ENCODE peak calls at places on chromosomes 12 and 14, in eight cellular contexts. One of them, this sample, is unnamed.

GRCh38 chr12:51636581-51636980 is 45.5 kb downstream of the SCN8A start:
- DNase-seq in GM23248: peak; percentile 70
- DNase-seq in A549: no peak
- DNase-seq in sigmoid colon: no peak
- DNase-seq in GM12865: no peak
- DNase-seq in cardiac muscle cell: peak; percentile 6
- DNase-seq in fibroblast of villous mesenchyme: no peak
- DNase-seq in skeletal muscle cell: no peak
- DNase-seq in this sample: no peak

GRCh38 chr14:26163761-26164160 is 434.1 kb downstream of the NOVA1 start:
- DNase-seq in GM23248: peak; percentile 67
- DNase-seq in A549: no peak
- DNase-seq in sigmoid colon: no peak
- DNase-seq in GM12865: no peak
- DNase-seq in cardiac muscle cell: peak; percentile 66
- DNase-seq in fibroblast of villous mesenchyme: peak; percentile 28
- DNase-seq in skeletal muscle cell: peak; percentile 14
- DNase-seq in this sample: no peak

GRCh38 chr12:28024231-28024995 is 51.9 kb upstream of the PTHLH start:
- DNase-seq in GM23248: peak; percentile 93
- DNase-seq in A549: no peak
- DNase-seq in sigmoid colon: no peak
- DNase-seq in GM12865: no peak
- DNase-seq in cardiac muscle cell: peak; percentile 65
- DNase-seq in fibroblast of villous mesenchyme: peak; percentile 13
- DNase-seq in skeletal muscle cell: peak; percentile 68
- DNase-seq in this sample: peak; percentile 36

GRCh38 chr12:44021471-44021971 is 185.6 kb downstream of the TMEM117 start:
- DNase-seq in GM23248: no peak
- DNase-seq in A549: no peak
- DNase-seq in sigmoid colon: no peak
- DNase-seq in GM12865: peak; percentile 56
- DNase-seq in cardiac muscle cell: peak; percentile 2
- DNase-seq in fibroblast of villous mesenchyme: no peak
- DNase-seq in skeletal muscle cell: no peak
- DNase-seq in this sample: no peak

GRCh38 chr12:50355365-50355764 is 41.0 kb downstream of the FAM186A start:
- DNase-seq in GM23248: no peak
- DNase-seq in A549: no peak
- DNase-seq in sigmoid colon: no peak
- DNase-seq in GM12865: no peak
- DNase-seq in cardiac muscle cell: no peak
- DNase-seq in fibroblast of villous mesenchyme: no peak
- DNase-seq in skeletal muscle cell: no peak
- DNase-seq in this sample: no peak

GRCh38 chr12:110776410-110776809 is 33.7 kb upstream of the PPP1CC start:
- DNase-seq in GM23248: no peak
- DNase-seq in A549: no peak
- DNase-seq in sigmoid colon: no peak
- DNase-seq in GM12865: peak; percentile 96
- DNase-seq in cardiac muscle cell: no peak
- DNase-seq in fibroblast of villous mesenchyme: no peak
- DNase-seq in skeletal muscle cell: no peak
- DNase-seq in this sample: no peak

GRCh38 chr12:52023976-52024688 is 17.4 kb downstream of the TAMALIN start:
- DNase-seq in GM23248: no peak
- DNase-seq in A549: no peak
- DNase-seq in sigmoid colon: no peak
- DNase-seq in GM12865: no peak
- DNase-seq in cardiac muscle cell: no peak
- DNase-seq in fibroblast of villous mesenchyme: no peak
- DNase-seq in skeletal muscle cell: no peak
- DNase-seq in this sample: no peak

GRCh38 chr14:58549358-58549757 is 88.4 kb upstream of the DACT1 start:
- DNase-seq in GM23248: no peak
- DNase-seq in A549: no peak
- DNase-seq in sigmoid colon: no peak
- DNase-seq in GM12865: no peak
- DNase-seq in cardiac muscle cell: no peak
- DNase-seq in fibroblast of villous mesenchyme: no peak
- DNase-seq in skeletal muscle cell: no peak
- DNase-seq in this sample: no peak

GRCh38 chr14:62736426-62737043 is 308.7 kb downstream of the KCNH5 start:
- DNase-seq in GM23248: no peak
- DNase-seq in A549: no peak
- DNase-seq in sigmoid colon: no peak
- DNase-seq in GM12865: no peak
- DNase-seq in cardiac muscle cell: no peak
- DNase-seq in fibroblast of villous mesenchyme: peak; percentile 7
- DNase-seq in skeletal muscle cell: no peak
- DNase-seq in this sample: no peak

GRCh38 chr12:113997365-113997764 is 31.2 kb upstream of the RBM19 start:
- DNase-seq in GM23248: no peak
- DNase-seq in A549: no peak
- DNase-seq in sigmoid colon: no peak
- DNase-seq in GM12865: peak; percentile 35
- DNase-seq in cardiac muscle cell: no peak
- DNase-seq in fibroblast of villous mesenchyme: no peak
- DNase-seq in skeletal muscle cell: no peak
- DNase-seq in this sample: no peak

GRCh38 chr12:43148711-43149110 is 403.3 kb downstream of the ADAMTS20 start:
- DNase-seq in GM23248: peak; percentile 22
- DNase-seq in A549: no peak
- DNase-seq in sigmoid colon: no peak
- DNase-seq in GM12865: no peak
- DNase-seq in cardiac muscle cell: peak; percentile 30
- DNase-seq in fibroblast of villous mesenchyme: no peak
- DNase-seq in skeletal muscle cell: no peak
- DNase-seq in this sample: no peak

GRCh38 chr14:95474941-95475340 is 41.5 kb downstream of the SYNE3 start:
- DNase-seq in GM23248: no peak
- DNase-seq in A549: no peak
- DNase-seq in sigmoid colon: no peak
- DNase-seq in GM12865: no peak
- DNase-seq in cardiac muscle cell: no peak
- DNase-seq in fibroblast of villous mesenchyme: no peak
- DNase-seq in skeletal muscle cell: no peak
- DNase-seq in this sample: no peak

GRCh38 chr12:64098709-64099354 is 123.3 kb downstream of the KICS2 start:
- DNase-seq in GM23248: peak; percentile 48
- DNase-seq in A549: no peak
- DNase-seq in sigmoid colon: peak; percentile 75
- DNase-seq in GM12865: no peak
- DNase-seq in cardiac muscle cell: peak; percentile 85
- DNase-seq in fibroblast of villous mesenchyme: no peak
- DNase-seq in skeletal muscle cell: peak; percentile 78
- DNase-seq in this sample: no peak

GRCh38 chr14:74414380-74414779 is 11.6 kb downstream of the SYNDIG1L start:
- DNase-seq in GM23248: no peak
- DNase-seq in A549: no peak
- DNase-seq in sigmoid colon: no peak
- DNase-seq in GM12865: no peak
- DNase-seq in cardiac muscle cell: no peak
- DNase-seq in fibroblast of villous mesenchyme: no peak
- DNase-seq in skeletal muscle cell: no peak
- DNase-seq in this sample: no peak

GRCh38 chr12:74782086-74782485 is 244.5 kb downstream of the ATXN7L3B start:
- DNase-seq in GM23248: no peak
- DNase-seq in A549: no peak
- DNase-seq in sigmoid colon: no peak
- DNase-seq in GM12865: no peak
- DNase-seq in cardiac muscle cell: no peak
- DNase-seq in fibroblast of villous mesenchyme: no peak
- DNase-seq in skeletal muscle cell: no peak
- DNase-seq in this sample: no peak

GRCh38 chr14:52950410-52950897 is 396 bp downstream of the FERMT2 start:
- DNase-seq in GM23248: peak; percentile 77
- DNase-seq in A549: peak; percentile 48
- DNase-seq in sigmoid colon: peak; percentile 88
- DNase-seq in GM12865: peak; percentile 23
- DNase-seq in cardiac muscle cell: peak; percentile 50
- DNase-seq in fibroblast of villous mesenchyme: peak; percentile 44
- DNase-seq in skeletal muscle cell: no peak
- DNase-seq in this sample: no peak

GRCh38 chr12:6330999-6331714 is 10.7 kb downstream of the TNFRSF1A start:
- DNase-seq in GM23248: no peak
- DNase-seq in A549: no peak
- DNase-seq in sigmoid colon: no peak
- DNase-seq in GM12865: no peak
- DNase-seq in cardiac muscle cell: no peak
- DNase-seq in fibroblast of villous mesenchyme: no peak
- DNase-seq in skeletal muscle cell: no peak
- DNase-seq in this sample: no peak

GRCh38 chr14:93970967-93971634 is 5.3 kb downstream of the ASB2 start:
- DNase-seq in GM23248: peak; percentile 43
- DNase-seq in A549: no peak
- DNase-seq in sigmoid colon: no peak
- DNase-seq in GM12865: peak; percentile 88
- DNase-seq in cardiac muscle cell: no peak
- DNase-seq in fibroblast of villous mesenchyme: peak; percentile 13
- DNase-seq in skeletal muscle cell: no peak
- DNase-seq in this sample: no peak

GRCh38 chr12:82527165-82527780 is 159.4 kb upstream of the TMTC2 start:
- DNase-seq in GM23248: peak; percentile 78
- DNase-seq in A549: peak; percentile 28
- DNase-seq in sigmoid colon: no peak
- DNase-seq in GM12865: peak; percentile 81
- DNase-seq in cardiac muscle cell: peak; percentile 83
- DNase-seq in fibroblast of villous mesenchyme: peak; percentile 59
- DNase-seq in skeletal muscle cell: peak; percentile 15
- DNase-seq in this sample: peak; percentile 37

GRCh38 chr12:57735198-57735855 is 3.2 kb downstream of the AGAP2 start:
- DNase-seq in GM23248: peak; percentile 44
- DNase-seq in A549: no peak
- DNase-seq in sigmoid colon: no peak
- DNase-seq in GM12865: no peak
- DNase-seq in cardiac muscle cell: no peak
- DNase-seq in fibroblast of villous mesenchyme: no peak
- DNase-seq in skeletal muscle cell: no peak
- DNase-seq in this sample: no peak
- H3K4me3 ChIP-seq in GM23248: peak overlapping the region; percentile 55
- H3K4me3 ChIP-seq in A549: peak overlapping the region; percentile 60
- H3K4me3 ChIP-seq in sigmoid colon: no peak overlapping the region
- H3K4me3 ChIP-seq in GM12865: no peak overlapping the region
- H3K4me3 ChIP-seq in cardiac muscle cell: no peak overlapping the region
- H3K4me3 ChIP-seq in fibroblast of villous mesenchyme: no peak overlapping the region
- H3K4me3 ChIP-seq in skeletal muscle cell: peak overlapping the region; percentile 37
- H3K4me3 ChIP-seq in this sample: peak overlapping the region; percentile 35

DNA sequence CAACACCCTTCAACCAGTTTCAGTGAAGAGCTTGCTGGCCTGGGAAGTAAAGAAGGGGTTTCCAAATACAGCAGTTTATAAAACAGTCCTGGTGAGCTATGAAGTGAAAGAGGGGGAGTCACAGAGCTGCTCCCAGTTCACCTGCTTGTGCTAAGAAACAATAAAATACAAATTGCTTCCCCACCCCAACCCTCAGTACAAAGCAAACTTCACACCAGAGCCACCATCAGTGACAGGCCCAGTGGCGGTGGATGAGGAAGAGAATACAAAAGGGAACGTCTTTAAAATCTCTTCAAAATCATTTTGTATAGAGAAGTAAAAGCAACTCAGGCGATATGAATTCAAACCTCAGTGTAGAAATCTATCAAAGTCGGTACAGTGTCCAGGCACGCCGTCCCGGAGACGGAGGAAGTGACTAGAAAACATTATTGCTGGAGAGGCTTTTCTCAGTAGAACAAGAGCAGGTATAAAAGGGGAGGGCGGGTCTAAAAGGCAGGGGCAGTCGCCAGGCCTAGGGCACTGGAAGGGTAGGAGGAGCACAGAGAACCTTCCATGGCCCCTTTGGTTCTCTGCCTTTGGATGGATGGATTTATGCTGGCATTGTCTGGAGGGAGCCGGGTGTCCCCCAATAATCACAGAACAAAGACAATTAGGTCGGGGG is 10.5 kb upstream of the RPLP0 start:
- DNase-seq in GM23248: no peak
- DNase-seq in A549: no peak
- DNase-seq in sigmoid colon: no peak
- DNase-seq in GM12865: no peak
- DNase-seq in cardiac muscle cell: no peak
- DNase-seq in fibroblast of villous mesenchyme: no peak
- DNase-seq in skeletal muscle cell: no peak
- DNase-seq in this sample: no peak
- H3K4me3 ChIP-seq in GM23248: no peak overlapping the region
- H3K4me3 ChIP-seq in A549: no peak overlapping the region
- H3K4me3 ChIP-seq in sigmoid colon: no peak overlapping the region
- H3K4me3 ChIP-seq in GM12865: no peak overlapping the region
- H3K4me3 ChIP-seq in cardiac muscle cell: no peak overlapping the region
- H3K4me3 ChIP-seq in fibroblast of villous mesenchyme: no peak overlapping the region
- H3K4me3 ChIP-seq in skeletal muscle cell: no peak overlapping the region
- H3K4me3 ChIP-seq in this sample: no peak overlapping the region

DNA sequence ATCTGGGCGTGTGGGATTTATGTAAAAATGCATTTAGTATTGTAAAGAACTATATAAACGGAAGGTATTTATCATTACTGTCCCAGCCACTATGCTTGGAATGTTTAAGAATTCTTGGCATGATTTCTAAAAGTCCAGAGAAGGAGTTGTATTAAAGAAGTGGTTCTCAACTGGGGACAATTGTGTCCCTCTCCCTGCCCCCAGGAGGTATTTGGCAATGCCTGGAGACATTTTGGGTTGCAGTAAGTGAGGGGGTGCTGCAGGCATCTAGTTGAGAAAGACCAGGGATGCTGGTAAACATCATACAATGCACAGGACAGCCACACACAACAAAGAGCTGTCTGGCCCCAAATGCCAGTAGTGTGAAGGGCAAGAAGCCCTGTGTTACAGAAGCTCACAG is 7.2 kb downstream of the SLC38A1 start:
- DNase-seq in GM23248: peak; percentile 2
- DNase-seq in A549: no peak
- DNase-seq in sigmoid colon: no peak
- DNase-seq in GM12865: no peak
- DNase-seq in cardiac muscle cell: no peak
- DNase-seq in fibroblast of villous mesenchyme: no peak
- DNase-seq in skeletal muscle cell: no peak
- DNase-seq in this sample: no peak
- H3K4me3 ChIP-seq in GM23248: no peak overlapping the region
- H3K4me3 ChIP-seq in A549: no peak overlapping the region
- H3K4me3 ChIP-seq in sigmoid colon: no peak overlapping the region
- H3K4me3 ChIP-seq in GM12865: no peak overlapping the region
- H3K4me3 ChIP-seq in cardiac muscle cell: no peak overlapping the region
- H3K4me3 ChIP-seq in fibroblast of villous mesenchyme: no peak overlapping the region
- H3K4me3 ChIP-seq in skeletal muscle cell: no peak overlapping the region
- H3K4me3 ChIP-seq in this sample: no peak overlapping the region

DNA sequence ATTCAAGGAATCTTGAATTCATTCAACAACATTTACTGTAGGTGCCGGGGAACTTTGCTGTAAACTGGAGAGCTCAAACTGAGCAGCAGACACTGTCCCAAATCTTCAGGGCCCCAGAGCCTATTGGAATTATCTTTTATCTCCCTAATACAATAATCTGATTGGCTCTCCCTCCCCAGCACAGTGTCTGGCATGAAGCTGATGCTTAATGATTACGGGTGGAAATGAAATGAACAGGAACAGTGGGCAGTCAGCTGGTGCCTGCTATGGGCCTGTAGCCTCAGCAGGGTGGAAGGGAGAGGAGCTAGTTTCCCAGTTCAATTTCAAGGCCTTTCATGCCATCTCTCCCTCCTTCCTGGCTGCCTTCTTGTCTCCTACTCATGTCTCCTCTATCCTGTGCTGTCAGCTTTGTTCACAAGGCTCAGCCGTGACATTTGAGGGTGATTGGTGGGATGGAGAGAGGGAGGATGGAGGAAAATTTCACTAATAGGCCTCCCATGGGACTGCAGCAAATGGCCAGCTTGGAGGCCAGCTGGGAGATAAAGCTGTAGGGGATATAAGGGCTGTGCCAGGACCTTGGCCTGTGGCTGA is 4.3 kb upstream of the RAPGEF3 start:
- DNase-seq in GM23248: no peak
- DNase-seq in A549: no peak
- DNase-seq in sigmoid colon: no peak
- DNase-seq in GM12865: no peak
- DNase-seq in cardiac muscle cell: no peak
- DNase-seq in fibroblast of villous mesenchyme: no peak
- DNase-seq in skeletal muscle cell: no peak
- DNase-seq in this sample: no peak
- H3K4me3 ChIP-seq in GM23248: no peak overlapping the region
- H3K4me3 ChIP-seq in A549: no peak overlapping the region
- H3K4me3 ChIP-seq in sigmoid colon: no peak overlapping the region
- H3K4me3 ChIP-seq in GM12865: no peak overlapping the region
- H3K4me3 ChIP-seq in cardiac muscle cell: no peak overlapping the region
- H3K4me3 ChIP-seq in fibroblast of villous mesenchyme: no peak overlapping the region
- H3K4me3 ChIP-seq in skeletal muscle cell: no peak overlapping the region
- H3K4me3 ChIP-seq in this sample: no peak overlapping the region

This sample was measured in AG04450.